ENCODE peak calls at places on chromosomes 16 and 17, in nine cellular contexts. P is cardiac fibroblast, H is fibroblast of villous mesenchyme, L is dorsolateral prefrontal cortex, Q is Peyer's patch, N is AG09309, T is GM12865, I is WTC11, W is HCT116. F is an unnamed sample.

GRCh38 chr17:7254511-7254910 is 2.5 kb downstream of the ELP5 start:
- DNase-seq in P (no peak), L (no peak), Q (no peak), I (no peak), H (no peak), T (no peak), N (no peak), W (no peak), F (no peak)

GRCh38 chr17:2195729-2196128 is 107.9 kb downstream of the SMG6 start:
- DNase-seq in P (no peak), L (no peak), I (no peak), W (no peak), Q (no peak), H (no peak), N (no peak), T (peak), F (peak)

GRCh38 chr16:26491271-26491670 is 575.5 kb upstream of the C16orf82 start:
- DNase-seq in I (no peak), L (no peak), W (no peak), H (no peak), T (no peak), P (no peak), Q (no peak), N (no peak), F (no peak)

GRCh38 chr17:70369296-70369855 is 200.0 kb downstream of the KCNJ2 start:
- DNase-seq in T (no peak), H (no peak), I (no peak), L (no peak), N (no peak), W (no peak), P (peak), Q (no peak), F (no peak)

GRCh38 chr17:79202476-79202875 is 127.9 kb downstream of the ENGASE start:
- DNase-seq in L (no peak), P (no peak), W (no peak), T (no peak), N (no peak), H (no peak), Q (no peak), I (no peak), F (no peak)

GRCh38 chr16:67445441-67445912 is 14.6 kb downstream of the HSD11B2 start:
- DNase-seq in L (no peak), W (no peak), I (no peak), H (no peak), T (no peak), P (no peak), Q (no peak), N (no peak), F (no peak)

GRCh38 chr16:27867122-27868110 is 196.1 kb downstream of the GSG1L start:
- DNase-seq in P (peak), T (peak), I (peak), N (peak), W (peak), Q (peak), H (peak), L (peak), F (peak)

GRCh38 chr16:81261049-81261648 is 22.7 kb downstream of the BCO1 start:
- DNase-seq in N (no peak), T (peak), H (peak), L (no peak), Q (no peak), P (no peak), I (peak), W (peak), F (peak)

GRCh38 chr17:7445011-7445927 is at the start of gene CHRNB1:
- DNase-seq in P (peak), N (no peak), T (peak), I (peak), W (peak), Q (peak), H (peak), L (peak), F (peak)

GRCh38 chr16:85919271-85920267 is 20.6 kb downstream of the IRF8 start:
- DNase-seq in H (no peak), N (no peak), Q (no peak), W (no peak), L (no peak), T (no peak), I (no peak), P (no peak), F (no peak)

GRCh38 chr16:83517398-83517797 is 290.4 kb upstream of the HSBP1 start:
- DNase-seq in T (no peak), L (no peak), Q (no peak), W (no peak), I (no peak), P (no peak), N (no peak), H (no peak), F (no peak)

GRCh38 chr17:38657824-38658740 is 16.7 kb downstream of the EPOP start:
- DNase-seq in N (no peak), L (no peak), Q (no peak), I (no peak), H (no peak), T (no peak), P (no peak), W (no peak), F (no peak)

GRCh38 chr17:65660947-65661346 is 99.5 kb upstream of the AXIN2 start:
- DNase-seq in L (no peak), N (no peak), T (peak), W (no peak), P (peak), Q (no peak), H (peak), I (no peak), F (no peak)

GRCh38 chr17:35238817-35239216 is 4.1 kb upstream of the SLFN5 start:
- DNase-seq in T (no peak), W (no peak), Q (no peak), H (peak), N (no peak), I (no peak), L (no peak), P (peak), F (no peak)

GRCh38 chr16:53714080-53715050 is 10.4 kb downstream of the FTO start:
- DNase-seq in I (no peak), W (no peak), T (no peak), P (peak), L (no peak), Q (no peak), N (no peak), H (peak), F (no peak)

GRCh38 chr16:9058211-9058610 is 33.2 kb upstream of the HAPSTR1 start:
- DNase-seq in T (no peak), H (no peak), L (no peak), P (no peak), W (no peak), Q (no peak), I (no peak), N (no peak), F (no peak)

GRCh38 chr16:13780841-13781553 is 139.0 kb upstream of the ERCC4 start:
- DNase-seq in Q (no peak), L (no peak), N (no peak), W (no peak), P (no peak), I (no peak), T (no peak), H (no peak), F (no peak)

GRCh38 chr17:73227379-73227778 is 34.3 kb downstream of the CPSF4L start:
- DNase-seq in Q (no peak), H (no peak), T (peak), P (no peak), I (no peak), N (no peak), W (no peak), L (no peak), F (no peak)

GRCh38 chr16:88922114-88922825 is 54.7 kb downstream of the CBFA2T3 start:
- DNase-seq in N (no peak), L (no peak), H (peak), Q (peak), P (peak), W (no peak), I (peak), T (no peak), F (no peak)

GRCh38 chr17:7477392-7478275 is 1.8 kb downstream of the ZBTB4 start:
- DNase-seq in H (peak), P (peak), I (no peak), L (peak), W (no peak), N (peak), Q (no peak), T (no peak), F (peak)

GRCh38 chr17:15087946-15088345 is 177.2 kb downstream of the PMP22 start:
- DNase-seq in T (no peak), L (no peak), W (no peak), H (no peak), Q (no peak), N (no peak), P (no peak), I (no peak), F (no peak)

GRCh38 chr17:34401165-34401564 is 38.1 kb upstream of the CCL1 start:
- DNase-seq in P (no peak), H (no peak), W (no peak), I (no peak), L (no peak), Q (no peak), N (no peak), T (peak), F (no peak)

GRCh38 chr17:34613064-34614019 is 34.0 kb downstream of the TMEM132E start:
- DNase-seq in H (no peak), I (peak), W (no peak), T (no peak), N (no peak), P (no peak), L (peak), Q (no peak), F (peak)

GRCh38 chr16:68700120-68700519 is 37.0 kb upstream of the CDH1 start:
- DNase-seq in Q (no peak), L (no peak), N (peak), I (no peak), T (no peak), W (no peak), P (peak), H (peak), F (no peak)

GRCh38 chr16:67733734-67734470 is 14.8 kb upstream of the GFOD2 start:
- DNase-seq in H (no peak), I (no peak), T (no peak), N (no peak), L (no peak), Q (no peak), P (no peak), W (no peak), F (no peak)

GRCh38 chr17:29086628-29087332 is 43.8 kb downstream of the PIPOX start:
- DNase-seq in W (no peak), L (no peak), H (no peak), Q (no peak), N (no peak), I (peak), P (no peak), T (no peak), F (no peak)

GRCh38 chr17:31216053-31216751 is 80.8 kb downstream of the OMG start:
- DNase-seq in N (peak), T (peak), Q (no peak), P (peak), W (peak), H (peak), I (no peak), L (no peak), F (no peak)

GRCh38 chr17:5526821-5527598 is 40.6 kb downstream of the MIS12 start:
- DNase-seq in W (peak), P (peak), N (peak), L (peak), H (peak), Q (peak), T (peak), I (no peak), F (peak)

GRCh38 chr17:4463818-4464501 is 30.2 kb downstream of the SPNS3 start:
- DNase-seq in N (no peak), P (no peak), Q (no peak), I (no peak), T (no peak), L (peak), H (no peak), W (no peak), F (no peak)

GRCh38 chr16:48505705-48506104 is 104.3 kb downstream of the N4BP1 start:
- DNase-seq in L (no peak), N (no peak), T (no peak), W (no peak), I (no peak), Q (no peak), H (no peak), P (no peak), F (no peak)

GRCh38 chr17:77857613-77858012 is 100.9 kb upstream of the TNRC6C start:
- DNase-seq in L (no peak), H (no peak), W (no peak), I (no peak), P (no peak), N (no peak), T (no peak), Q (no peak), F (peak)

DNA sequence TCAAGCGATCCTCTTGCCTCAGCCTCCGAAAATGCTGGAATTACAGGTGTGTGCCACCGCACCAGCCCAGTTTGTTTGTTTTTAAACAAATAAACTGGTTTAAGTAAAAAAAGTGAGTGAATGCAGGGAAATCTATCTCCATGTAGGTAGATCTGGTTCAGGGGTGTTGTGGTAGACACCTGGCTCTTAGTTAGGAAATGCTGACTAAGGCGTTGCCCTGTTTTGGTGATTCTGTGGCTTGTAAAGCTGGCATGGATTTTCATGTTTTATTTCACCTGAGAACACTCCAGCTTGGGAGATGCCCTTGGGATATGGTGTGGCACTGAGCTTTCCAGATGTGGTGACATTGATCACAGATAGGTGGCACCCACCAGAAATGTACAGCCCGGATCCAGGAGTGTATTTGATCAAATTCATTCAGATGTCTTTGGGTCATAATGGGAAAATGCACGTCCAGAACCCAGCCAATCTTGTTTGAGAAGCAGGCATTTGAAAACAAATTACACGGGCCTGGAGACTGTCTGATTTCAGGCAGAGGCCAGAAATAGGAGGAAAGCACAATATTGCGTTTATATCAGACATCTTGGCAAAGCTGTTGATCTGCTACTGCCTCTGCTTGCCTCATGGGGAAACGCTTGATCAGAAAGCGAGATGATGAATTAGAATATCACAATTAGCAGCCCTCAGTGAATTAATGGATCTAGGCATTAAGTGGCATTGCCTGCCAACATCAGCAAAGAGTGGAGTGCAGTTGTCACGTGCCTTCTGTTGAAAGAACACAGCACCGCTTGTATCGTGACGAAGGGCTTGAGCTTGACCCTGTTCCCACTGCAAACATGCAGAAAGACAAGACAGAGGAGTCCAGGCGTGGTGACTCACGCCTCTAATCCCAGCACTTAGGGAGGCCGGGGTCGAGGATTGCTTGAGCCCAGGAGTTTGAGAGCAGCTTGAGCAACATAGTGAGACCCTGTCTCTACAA is 7.3 kb upstream of the IL34 start:
- DNase-seq in T (no peak), W (no peak), N (no peak), P (peak), I (no peak), Q (no peak), H (peak), L (no peak), F (no peak)
- TF ChIP-seq CTCF in T (no peak), W (peak), N (no peak), P (no peak), I (no peak), Q (no peak), H (no peak), L (no peak), F (no peak)

GRCh38 chr16:981695-982151 is at the start of gene SOX8:
- DNase-seq in T (no peak), I (peak), W (no peak), Q (no peak), N (no peak), L (no peak), H (no peak), P (no peak), F (no peak)

GRCh38 chr16:980595-980854 is 1.0 kb upstream of the SOX8 start:
- DNase-seq in L (no peak), N (no peak), W (no peak), T (no peak), P (no peak), Q (no peak), H (no peak), I (no peak), F (no peak)

GRCh38 chr16:979106-979505 is 2.5 kb upstream of the SOX8 start:
- DNase-seq in T (no peak), Q (no peak), I (no peak), P (no peak), H (no peak), N (no peak), L (no peak), W (no peak), F (no peak)

GRCh38 chr16:978403-978802 is 3.2 kb upstream of the SOX8 start:
- DNase-seq in T (no peak), Q (no peak), L (no peak), H (no peak), W (no peak), P (no peak), N (no peak), I (no peak), F (no peak)

DNA sequence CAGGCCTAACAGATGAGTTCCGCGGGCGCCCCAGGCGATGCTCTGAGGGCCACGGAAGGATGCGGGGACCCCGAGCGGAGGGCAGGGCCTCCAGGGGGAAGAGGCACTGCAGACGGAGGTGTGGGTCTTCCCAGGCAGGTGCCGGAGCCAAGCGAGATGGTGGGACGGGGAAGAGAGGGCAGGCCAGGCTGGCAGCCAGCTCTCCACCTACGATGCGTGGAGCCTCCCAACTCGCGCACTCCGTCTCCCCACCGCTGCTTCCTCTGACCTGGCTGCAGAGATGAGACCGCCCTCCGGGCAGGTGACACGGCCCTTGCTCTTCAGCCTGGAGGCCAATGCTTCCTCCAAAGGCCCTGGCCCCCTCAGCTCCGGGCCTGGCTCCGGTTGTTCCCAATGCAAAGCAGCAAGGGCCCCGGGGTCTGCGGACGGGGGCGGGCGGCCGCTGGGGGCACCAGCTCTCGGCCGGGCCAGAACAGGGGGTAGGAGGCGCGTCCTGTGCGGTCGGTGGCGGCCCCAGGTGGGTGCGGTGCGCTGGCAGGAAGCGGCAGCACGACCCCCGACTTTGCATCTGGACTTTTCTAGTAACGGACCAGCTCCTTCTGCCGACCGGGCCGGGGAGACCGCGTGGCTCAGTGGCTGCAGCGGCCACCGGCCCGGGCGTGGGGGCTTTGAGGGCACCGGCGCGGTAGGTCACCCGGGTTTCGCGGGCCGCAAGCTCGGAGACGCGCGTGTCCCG is 1.5 kb upstream of the SOX8 start:
- DNase-seq in W (no peak), P (no peak), H (no peak), L (no peak), I (peak), Q (no peak), N (no peak), T (no peak), F (no peak)
- TF ChIP-seq CTCF in W (no peak), P (no peak), H (no peak), L (no peak), I (no peak), Q (no peak), N (no peak), T (no peak), F (no peak)

GRCh38 chr17:44187131-44187899 is 543 bp downstream of the TMUB2 start:
- DNase-seq in H (peak), N (no peak), I (no peak), T (peak), Q (no peak), L (no peak), P (peak), W (no peak), F (peak)

GRCh38 chr17:44191389-44191788 is 4.6 kb downstream of the TMUB2 start:
- DNase-seq in L (no peak), P (no peak), T (no peak), Q (no peak), W (no peak), N (no peak), I (no peak), H (no peak), F (no peak)

GRCh38 chr17:44190496-44190895 is 3.7 kb downstream of the TMUB2 start:
- DNase-seq in P (no peak), T (no peak), W (no peak), I (no peak), N (no peak), L (no peak), Q (no peak), H (no peak), F (no peak)

GRCh38 chr17:44186307-44187130 is at the start of gene TMUB2:
- DNase-seq in H (peak), Q (peak), P (peak), W (peak), T (peak), L (peak), I (peak), N (peak), F (peak)

DNA sequence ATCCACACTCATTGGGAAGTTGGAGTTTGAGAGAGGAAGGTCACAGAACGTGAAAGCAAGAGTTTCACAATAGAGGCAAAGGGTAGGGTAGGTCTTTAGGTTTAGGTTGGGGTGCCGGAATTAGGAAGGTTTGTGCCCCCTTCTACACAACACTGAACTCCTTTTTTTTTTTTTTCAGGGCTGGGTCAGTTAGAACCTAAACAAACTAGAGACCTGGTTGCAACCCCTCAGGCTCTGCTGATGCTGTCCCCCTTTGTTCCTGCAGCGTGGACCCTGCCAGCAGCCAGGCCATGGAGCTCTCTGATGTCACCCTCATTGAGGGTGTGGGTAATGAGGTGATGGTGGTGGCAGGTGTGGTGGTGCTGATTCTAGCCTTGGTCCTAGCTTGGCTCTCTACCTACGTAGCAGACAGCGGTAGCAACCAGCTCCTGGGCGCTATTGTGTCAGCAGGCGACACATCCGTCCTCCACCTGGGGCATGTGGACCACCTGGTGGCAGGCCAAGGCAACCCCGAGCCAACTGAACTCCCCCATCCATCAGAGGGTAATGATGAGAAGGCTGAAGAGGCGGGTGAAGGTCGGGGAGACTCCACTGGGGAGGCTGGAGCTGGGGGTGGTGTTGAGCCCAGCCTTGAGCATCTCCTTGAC is 2.1 kb downstream of the TMUB2 start:
- DNase-seq in I (no peak), P (no peak), H (no peak), T (no peak), L (no peak), Q (no peak), W (no peak), N (no peak), F (no peak)
- TF ChIP-seq CTCF in I (no peak), P (no peak), H (no peak), T (no peak), L (no peak), Q (no peak), W (no peak), N (no peak), F (no peak)

GRCh38 chr17:57356153-57356721 is 99.9 kb downstream of the MSI2 start:
- DNase-seq in I (no peak), H (no peak), P (no peak), T (peak), Q (no peak), W (no peak), N (no peak), L (no peak), F (no peak)

GRCh38 chr17:57355090-57355859 is 99.0 kb downstream of the MSI2 start:
- DNase-seq in W (no peak), L (no peak), H (no peak), T (peak), P (peak), N (no peak), I (no peak), Q (peak), F (no peak)

GRCh38 chr17:57357830-57358426 is 101.6 kb downstream of the MSI2 start:
- DNase-seq in Q (peak), H (no peak), W (no peak), L (no peak), N (no peak), I (no peak), T (peak), P (no peak), F (peak)

GRCh38 chr17:57357392-57357784 is 101.1 kb downstream of the MSI2 start:
- DNase-seq in I (no peak), N (no peak), Q (peak), P (no peak), T (peak), W (no peak), H (no peak), L (peak), F (no peak)

GRCh38 chr17:57356722-57357391 is 100.5 kb downstream of the MSI2 start:
- DNase-seq in P (no peak), H (no peak), Q (no peak), L (no peak), T (peak), I (no peak), W (no peak), N (no peak), F (no peak)
- TF ChIP-seq CTCF in P (no peak), H (no peak), Q (no peak), L (no peak), T (no peak), I (no peak), W (no peak), N (no peak), F (no peak)